ENCODE peak calls at places on chromosomes 13 and 19, in nine cellular contexts. O is psoas muscle; G is effector memory CD4-positive, alpha-beta T cell; B is CD8-positive, alpha-beta T cell; J is Peyer's patch; N is stomach; Q is HFF-Myc; Y is MM.1S; U is PC-3. T is an unnamed sample.

GRCh38 chr19:43784981-43785808 is 4.4 kb upstream of the KCNN4 start:
- DNase-seq in N (peak; percentile 58), G (peak; percentile 49), Y (peak; percentile 79), O (no peak), J (peak; percentile 81), Q (no peak), U (peak; percentile 84), B (peak; percentile 27), T (peak; percentile 82)

GRCh38 chr19:17703823-17704463 is 15.3 kb upstream of the MAP1S start:
- DNase-seq in B (peak; percentile 52), Y (peak; percentile 19), Q (no peak), N (peak; percentile 68), O (no peak), J (peak; percentile 85), G (peak; percentile 59), U (peak; percentile 52), T (no peak)

GRCh38 chr13:110525328-110526319 is 35.9 kb downstream of the RAB20 start:
- DNase-seq in J (peak; percentile 80), U (no peak), Q (no peak), G (no peak), Y (peak; percentile 97), N (no peak), B (no peak), O (no peak), T (no peak)

GRCh38 chr19:47226426-47227346 is 4.3 kb downstream of the BBC3 start:
- DNase-seq in N (peak; percentile 80), G (peak; percentile 54), J (peak; percentile 94), Y (peak; percentile 94), O (peak; percentile 92), U (peak; percentile 28), B (no peak), Q (peak; percentile 53), T (peak; percentile 79)

GRCh38 chr13:111304041-111304544 is 16.3 kb upstream of the TEX29 start:
- DNase-seq in U (no peak), N (no peak), B (no peak), Y (no peak), Q (no peak), O (no peak), J (peak; percentile 54), G (no peak), T (no peak)

GRCh38 chr13:95603887-95604533 is 40.5 kb downstream of the DZIP1 start:
- DNase-seq in O (no peak), B (no peak), G (no peak), N (peak; percentile 46), Q (no peak), Y (no peak), J (peak; percentile 53), U (peak; percentile 85), T (peak; percentile 23)

GRCh38 chr19:10894911-10895213 is 23.5 kb downstream of the CARM1 start:
- DNase-seq in U (no peak), O (no peak), J (no peak), Q (no peak), N (no peak), Y (no peak), G (no peak), B (no peak), T (no peak)

GRCh38 chr19:2061936-2062729 is 11.1 kb upstream of the MKNK2 start:
- DNase-seq in G (no peak), Q (no peak), Y (no peak), B (no peak), U (no peak), N (no peak), J (no peak), O (peak; percentile 76), T (peak; percentile 18)

GRCh38 chr19:19463348-19464117 is 51.8 kb downstream of the TSSK6 start:
- DNase-seq in Q (no peak), O (peak; percentile 76), U (no peak), N (no peak), G (no peak), J (no peak), Y (no peak), B (no peak), T (no peak)

GRCh38 chr13:25420161-25420560 is 48.4 kb downstream of the ATP8A2 start:
- DNase-seq in O (no peak), B (no peak), U (no peak), G (no peak), Y (no peak), J (no peak), N (no peak), Q (no peak), T (no peak)

GRCh38 chr19:12628040-12629022 is 17.6 kb downstream of the ZNF791 start:
- DNase-seq in G (no peak), O (no peak), Q (no peak), Y (no peak), J (no peak), U (no peak), N (no peak), B (no peak), T (no peak)

GRCh38 chr13:65784088-65784816 is 1445.9 kb downstream of the PCDH9 start:
- DNase-seq in Q (no peak), O (peak; percentile 29), J (no peak), N (no peak), G (no peak), Y (no peak), U (no peak), B (no peak), T (no peak)

GRCh38 chr19:33734913-33735312 is 61.8 kb upstream of the KCTD15 start:
- DNase-seq in Y (no peak), U (no peak), G (no peak), B (no peak), Q (no peak), O (no peak), J (no peak), N (no peak), T (no peak)

GRCh38 chr19:6925801-6926751 is 38.7 kb downstream of the ADGRE1 start:
- DNase-seq in Q (no peak), Y (peak; percentile 65), O (no peak), B (no peak), U (peak; percentile 60), G (no peak), N (no peak), J (no peak), T (no peak)

GRCh38 chr13:80716610-80717081 is 375.7 kb upstream of the SPRY2 start:
- DNase-seq in Q (no peak), J (peak; percentile 43), G (no peak), Y (no peak), B (no peak), U (no peak), N (no peak), O (peak; percentile 57), T (peak; percentile 60)

GRCh38 chr13:99694251-99694650 is 193.0 kb downstream of the TM9SF2 start:
- DNase-seq in Y (no peak), B (no peak), G (no peak), O (no peak), U (no peak), J (no peak), N (no peak), Q (peak; percentile 2), T (no peak)

GRCh38 chr19:48595833-48596232 is 10.7 kb upstream of the SPACA4 start:
- DNase-seq in Y (no peak), N (no peak), G (no peak), B (no peak), U (no peak), Q (no peak), J (no peak), O (no peak), T (no peak)

GRCh38 chr13:109058071-109058470 is 428.7 kb downstream of the MYO16 start:
- DNase-seq in Y (no peak), G (no peak), B (no peak), U (no peak), J (no peak), O (no peak), N (no peak), Q (no peak), T (no peak)

GRCh38 chr19:48966541-48967345 is 1.6 kb downstream of the FTL start:
- DNase-seq in U (no peak), J (no peak), O (no peak), Q (no peak), B (no peak), G (no peak), Y (no peak), N (no peak), T (no peak)

GRCh38 chr19:5358173-5358800 is 17.7 kb upstream of the PTPRS start:
- DNase-seq in O (no peak), G (no peak), B (no peak), Q (no peak), J (no peak), Y (no peak), U (peak; percentile 47), N (no peak), T (no peak)

GRCh38 chr19:10760268-10760944 is 42.5 kb downstream of the DNM2 start:
- DNase-seq in Q (no peak), N (no peak), O (no peak), J (peak; percentile 84), U (peak; percentile 91), G (no peak), B (no peak), Y (no peak), T (peak; percentile 67)

GRCh38 chr19:45913874-45914830 is at the start of gene NANOS2:
- DNase-seq in U (peak; percentile 13), B (no peak), Y (no peak), O (peak; percentile 58), G (no peak), Q (no peak), J (no peak), N (no peak), T (no peak)

GRCh38 chr13:46667687-46668281 is 114.8 kb downstream of the LRCH1 start:
- DNase-seq in Y (peak; percentile 93), Q (no peak), G (no peak), U (no peak), B (no peak), O (no peak), J (no peak), N (no peak), T (no peak)
- H3K4me3 ChIP-seq in Y (peak overlapping the region; percentile 61), Q (no peak overlapping the region), G (peak overlapping the region; percentile 36), U (no peak overlapping the region), B (peak overlapping the region; percentile 58), O (peak overlapping the region; percentile 9), J (peak overlapping the region; percentile 13), N (peak overlapping the region; percentile 22), T (no peak overlapping the region)

GRCh38 chr19:15197275-15198005 is 3.4 kb downstream of the NOTCH3 start:
- DNase-seq in O (no peak), J (no peak), G (no peak), Q (no peak), N (no peak), Y (no peak), U (no peak), B (no peak), T (no peak)
- H3K4me3 ChIP-seq in O (peak overlapping the region; percentile 59), J (no peak overlapping the region), G (no peak overlapping the region), Q (no peak overlapping the region), N (no peak overlapping the region), Y (no peak overlapping the region), U (no peak overlapping the region), B (no peak overlapping the region), T (no peak overlapping the region)

GRCh38 chr13:114054269-114054668 is 78.2 kb downstream of the RASA3 start:
- DNase-seq in O (no peak), J (no peak), G (no peak), Y (no peak), N (no peak), U (no peak), B (no peak), Q (no peak), T (no peak)
- H3K4me3 ChIP-seq in O (no peak overlapping the region), J (no peak overlapping the region), G (no peak overlapping the region), Y (no peak overlapping the region), N (no peak overlapping the region), U (no peak overlapping the region), B (no peak overlapping the region), Q (no peak overlapping the region), T (no peak overlapping the region)

GRCh38 chr13:35979378-35979911 is 151.7 kb downstream of the DCLK1 start:
- DNase-seq in G (no peak), J (peak; percentile 73), Y (no peak), U (peak; percentile 78), O (peak; percentile 81), B (no peak), Q (peak; percentile 42), N (peak; percentile 37), T (peak; percentile 25)
- H3K4me3 ChIP-seq in G (no peak overlapping the region), J (no peak overlapping the region), Y (no peak overlapping the region), U (no peak overlapping the region), O (no peak overlapping the region), B (no peak overlapping the region), Q (no peak overlapping the region), N (no peak overlapping the region), T (no peak overlapping the region)